ENCODE peak calls at places on chromosomes 4 and X, in seven cellular contexts. D, M, B, S, P, L and J are unnamed samples.

GRCh38 chr4:100828986-100829685 is 311.3 kb upstream of the EMCN start:
- DNase-seq in D (no peak), P (no peak), M (no peak), B (peak), L (no peak), S (no peak), J (no peak)

GRCh38 chrX:3504916-3505315 is 158.5 kb upstream of the MXRA5 start:
- DNase-seq in M (no peak), L (no peak), S (no peak), D (no peak), P (no peak), B (no peak), J (no peak)

GRCh38 chr4:85024671-85025070 is 58.2 kb upstream of the WDFY3 start:
- DNase-seq in D (no peak), M (no peak), L (no peak), S (no peak), B (no peak), P (no peak), J (no peak)

GRCh38 chrX:154517101-154517781 is 1.2 kb upstream of the FAM3A start:
- DNase-seq in M (no peak), B (no peak), L (no peak), S (peak), D (no peak), P (no peak), J (no peak)

GRCh38 chr4:56655209-56655626 is 25.9 kb downstream of the HOPX start:
- DNase-seq in D (no peak), L (no peak), S (peak), P (no peak), M (no peak), B (peak), J (no peak)

GRCh38 chr4:157582141-157582540 is 361.6 kb downstream of the GRIA2 start:
- DNase-seq in L (no peak), D (no peak), M (no peak), S (no peak), B (no peak), P (no peak), J (no peak)

GRCh38 chr4:125168531-125168930 is 146.2 kb upstream of the FAT4 start:
- DNase-seq in S (no peak), D (no peak), M (no peak), P (no peak), B (peak), L (no peak), J (no peak)

GRCh38 chr4:1910643-1911042 is 39.5 kb downstream of the NSD2 start:
- DNase-seq in L (no peak), P (no peak), M (no peak), B (peak), S (peak), D (peak), J (no peak)

GRCh38 chr4:123452585-123452984 is 56.0 kb downstream of the SPRY1 start:
- DNase-seq in L (peak), D (no peak), B (peak), M (peak), S (peak), P (no peak), J (no peak)

GRCh38 chr4:24659241-24659961 is 75.0 kb upstream of the DHX15 start:
- DNase-seq in D (no peak), P (no peak), L (no peak), B (no peak), S (no peak), M (no peak), J (no peak)

GRCh38 chr4:11821774-11822430 is 393.2 kb upstream of the HS3ST1 start:
- DNase-seq in P (no peak), B (no peak), L (no peak), S (peak), D (peak), M (no peak), J (no peak)